ENCODE peak calls at places on chromosomes 16 and 17, in nine cellular contexts. X is fibroblast of lung; F is mucosa of descending colon; R is CD4-positive, alpha-beta T cell; S is lower lobe of right lung; W is ovary; P is left ventricle myocardium inferior; Y is retinal pigment epithelial cell; E is LNCaP clone FGC. U is an unnamed sample.

GRCh38 chr17:75945202-75945601 is 4.4 kb upstream of the FBF1 start:
- DNase-seq in X (no peak), F (no peak), W (no peak), Y (no peak), R (no peak), P (no peak), S (no peak), E (no peak), U (no peak)

GRCh38 chr17:31391496-31391949 is at the start of gene RAB11FIP4:
- DNase-seq in Y (no peak), F (no peak), E (no peak), R (no peak), S (no peak), X (peak), W (no peak), P (no peak), U (no peak)

GRCh38 chr17:14198013-14198412 is 38.6 kb downstream of the CDRT15 start:
- DNase-seq in P (peak), W (no peak), X (no peak), E (no peak), F (no peak), R (no peak), S (peak), Y (no peak), U (no peak)

GRCh38 chr17:50059759-50060273 is 3.9 kb downstream of the ITGA3 start:
- DNase-seq in E (no peak), X (peak), P (no peak), R (no peak), W (peak), F (peak), S (no peak), Y (no peak), U (no peak)

GRCh38 chr16:5706206-5706605 is 608.6 kb upstream of the EEF2KMT start:
- DNase-seq in F (no peak), P (no peak), X (no peak), R (no peak), W (no peak), Y (no peak), S (no peak), E (no peak), U (no peak)

GRCh38 chr16:57725976-57726375 is 9.6 kb upstream of the KATNB1 start:
- DNase-seq in E (no peak), S (no peak), W (no peak), P (no peak), X (no peak), R (no peak), Y (no peak), F (no peak), U (no peak)

GRCh38 chr17:69761011-69761410 is 314.0 kb upstream of the KCNJ16 start:
- DNase-seq in X (no peak), R (no peak), P (no peak), Y (no peak), F (no peak), E (no peak), W (no peak), S (no peak), U (no peak)

GRCh38 chr16:84450176-84450865 is 54.1 kb downstream of the MEAK7 start:
- DNase-seq in P (no peak), Y (no peak), E (no peak), W (no peak), F (no peak), R (no peak), X (no peak), S (peak), U (no peak)

GRCh38 chr17:1090454-1091189 is 89.2 kb downstream of the ABR start:
- DNase-seq in E (no peak), P (no peak), Y (no peak), F (no peak), X (no peak), R (no peak), W (no peak), S (peak), U (peak)

DNA sequence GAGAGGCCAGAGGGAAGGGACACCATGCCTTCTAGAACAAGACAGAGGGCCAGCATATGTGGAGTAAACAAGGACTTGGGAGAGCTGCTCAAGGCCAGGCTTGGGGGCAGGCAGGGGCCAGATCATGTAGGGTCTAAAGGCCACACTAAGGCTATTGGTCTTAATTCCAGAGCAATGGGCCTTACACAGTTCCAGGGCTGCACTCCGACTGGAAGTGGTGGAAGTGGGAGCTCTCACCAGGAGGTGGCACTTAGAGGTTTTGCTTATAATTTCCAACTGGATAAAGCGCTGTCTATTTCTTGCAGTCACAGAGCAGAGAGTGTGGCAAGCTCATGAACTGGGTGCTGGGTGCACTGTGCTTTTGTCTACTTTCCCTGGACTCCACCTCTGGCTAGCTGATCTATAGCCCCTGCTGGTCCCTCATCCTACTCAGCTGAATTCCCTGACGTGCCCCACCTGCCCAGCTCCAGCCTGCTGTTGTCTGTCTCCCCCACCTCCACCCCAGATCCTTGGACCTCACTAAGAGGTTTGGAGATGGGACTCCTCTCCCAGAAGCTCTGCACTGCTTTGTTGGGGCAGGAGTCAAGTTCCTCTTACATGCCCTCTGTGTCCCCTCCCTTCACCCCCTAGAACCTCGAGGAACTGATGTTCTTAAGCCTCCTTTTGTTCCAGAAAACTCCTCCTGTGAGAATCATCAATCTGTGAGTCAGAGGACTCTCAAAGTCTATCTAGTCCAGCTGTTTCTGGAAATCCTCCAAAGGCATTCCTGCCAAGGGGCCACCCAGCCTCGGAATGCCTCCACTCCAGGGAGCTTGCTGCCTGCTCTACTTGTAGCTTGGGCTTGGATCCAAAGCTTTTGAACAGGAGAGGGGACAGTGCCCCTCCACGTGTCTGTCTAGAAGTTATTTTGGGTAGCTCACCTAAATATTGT is 48.1 kb upstream of the KSR1 start:
- DNase-seq in E (no peak), P (no peak), S (no peak), F (no peak), X (peak), R (no peak), W (no peak), Y (no peak), U (peak)
- TF ChIP-seq CTCF in E (no peak), P (no peak), S (no peak), F (no peak), X (no peak), R (no peak), W (no peak), Y (no peak), U (no peak)

DNA sequence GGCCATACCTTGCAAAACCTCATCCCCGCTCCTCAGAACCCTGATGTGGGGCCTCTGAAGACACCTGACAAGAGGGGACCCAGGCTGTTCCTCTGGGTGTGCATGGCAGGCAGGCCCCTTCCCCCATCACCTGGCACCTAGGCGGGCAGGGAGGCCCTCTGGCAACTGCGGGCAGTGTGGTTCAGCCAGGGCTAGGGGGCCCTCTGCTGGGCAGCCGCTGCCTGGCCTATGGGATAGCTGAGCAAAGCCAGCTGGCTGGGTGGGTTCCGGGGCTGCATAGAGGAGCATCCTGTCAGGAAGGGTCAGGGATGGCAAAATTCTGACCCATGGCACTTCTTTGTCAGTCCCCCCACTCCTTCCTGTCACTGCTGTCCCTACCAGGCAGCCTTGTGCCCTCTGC is 228.7 kb upstream of the ASIC2 start:
- DNase-seq in Y (no peak), W (no peak), P (no peak), X (no peak), F (no peak), R (no peak), S (no peak), E (no peak), U (no peak)
- TF ChIP-seq CTCF in Y (peak), W (no peak), P (peak), X (no peak), F (no peak), R (no peak), S (peak), E (peak), U (peak)

GRCh38 chr17:8222380-8222629 is 11.9 kb upstream of the AURKB start:
- DNase-seq in Y (no peak), W (no peak), E (no peak), F (no peak), S (no peak), X (no peak), P (no peak), R (no peak), U (peak)

GRCh38 chr17:8221663-8222379 is 11.4 kb upstream of the AURKB start:
- DNase-seq in F (peak), X (peak), E (peak), P (peak), W (peak), S (peak), Y (no peak), R (peak), U (peak)

GRCh38 chr17:8224891-8225812 is 14.8 kb upstream of the AURKB start:
- DNase-seq in E (no peak), X (no peak), W (no peak), P (no peak), F (no peak), Y (no peak), R (no peak), S (no peak), U (no peak)

GRCh38 chr17:8222630-8223355 is 12.4 kb upstream of the AURKB start:
- DNase-seq in S (peak), E (peak), P (peak), X (peak), F (peak), W (peak), Y (no peak), R (peak), U (peak)

GRCh38 chr17:8223356-8224063 is 13.1 kb upstream of the AURKB start:
- DNase-seq in F (peak), Y (no peak), P (peak), R (peak), X (peak), W (peak), E (no peak), S (peak), U (no peak)
- TF ChIP-seq CTCF in F (no peak), Y (peak), P (peak), R (no peak), X (no peak), W (no peak), E (peak), S (no peak), U (peak)

GRCh38 chr17:45812102-45812501 is 28.0 kb downstream of the CRHR1 start:
- DNase-seq in E (peak), S (no peak), W (no peak), F (no peak), P (no peak), X (peak), Y (no peak), R (no peak), U (no peak)
- TF ChIP-seq CTCF in E (peak), S (no peak), W (no peak), F (no peak), P (peak), X (no peak), Y (peak), R (no peak), U (no peak)

DNA sequence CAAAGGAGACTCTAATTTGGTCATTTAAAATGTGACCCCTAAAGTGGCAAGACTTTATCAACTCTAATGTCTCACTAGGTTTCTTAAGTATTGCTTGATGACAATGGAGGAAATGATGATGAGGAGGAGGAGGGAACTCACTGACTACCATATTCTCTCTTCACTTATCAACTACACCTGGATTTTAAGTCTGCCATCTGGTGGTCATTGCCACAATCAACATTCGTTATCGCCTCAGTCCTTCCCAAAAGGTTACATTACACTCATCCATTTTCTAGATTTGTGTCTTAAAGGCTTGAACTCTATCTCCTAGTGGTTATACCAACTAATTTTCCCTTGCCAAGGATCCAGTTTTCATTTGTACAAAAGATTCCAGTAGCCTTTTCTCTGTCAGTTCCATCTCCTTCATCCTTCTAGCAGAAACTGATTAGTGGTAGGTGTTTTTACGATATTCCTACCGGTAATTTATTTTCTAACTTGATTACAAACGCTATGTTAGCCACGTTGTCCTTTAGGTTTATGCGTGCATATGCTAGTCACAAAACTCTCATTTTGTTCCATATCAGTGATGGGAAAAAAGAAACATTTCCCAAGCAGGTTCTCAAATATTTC is 114.6 kb upstream of the NOG start:
- DNase-seq in P (no peak), W (no peak), E (peak), S (no peak), Y (peak), X (peak), F (no peak), R (no peak), U (no peak)
- TF ChIP-seq CTCF in P (peak), W (no peak), E (peak), S (peak), Y (peak), X (peak), F (no peak), R (peak), U (peak)

GRCh38 chr17:67148352-67148751 is 96.6 kb downstream of the HELZ start:
- DNase-seq in X (no peak), P (no peak), E (no peak), F (no peak), R (no peak), W (no peak), S (no peak), Y (no peak), U (no peak)
- TF ChIP-seq CTCF in X (no peak), P (no peak), E (no peak), F (no peak), R (no peak), W (no peak), S (no peak), Y (no peak), U (no peak)

DNA sequence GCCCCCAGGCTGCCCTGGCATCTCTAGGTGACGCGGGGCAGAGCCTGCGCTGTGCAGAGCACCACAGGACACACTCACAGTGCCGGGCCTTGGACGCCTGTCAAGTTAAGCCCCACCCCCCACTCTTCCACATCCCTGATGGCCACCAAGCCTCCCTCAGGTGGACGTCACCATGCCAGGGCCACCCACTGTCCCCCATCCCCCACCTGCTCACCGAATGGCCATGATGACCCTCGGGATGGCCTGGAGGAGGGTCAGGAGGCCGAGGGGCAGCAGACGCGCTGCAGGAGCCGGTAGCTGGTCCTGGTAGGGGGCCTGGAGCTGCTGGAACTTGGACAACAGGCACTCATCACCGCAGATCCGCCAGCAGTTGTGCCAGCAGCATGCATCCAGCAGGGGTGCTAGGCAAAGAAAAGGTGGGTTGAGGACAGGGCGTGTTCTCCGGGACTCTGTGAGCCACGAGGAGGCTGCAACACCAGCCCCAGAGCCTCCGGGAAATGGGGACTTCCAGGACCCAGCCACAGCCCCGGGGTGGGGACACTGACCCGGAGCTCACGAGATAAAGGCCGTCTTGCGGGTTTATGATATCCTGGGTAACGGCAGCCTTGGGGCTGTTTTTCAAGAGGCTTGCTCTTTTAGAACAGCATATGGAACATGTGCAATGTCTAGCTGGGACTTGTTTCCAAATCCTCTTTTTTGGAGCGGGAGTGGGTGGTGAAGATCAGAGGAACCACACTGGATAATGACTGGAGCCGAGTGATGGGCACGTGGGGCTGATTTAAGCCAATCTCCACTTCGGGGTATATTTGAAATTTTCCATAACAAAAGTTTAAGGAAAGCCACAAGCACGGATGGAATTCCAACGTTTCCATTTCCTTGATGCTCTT is 11.4 kb downstream of the C16orf95 start:
- DNase-seq in S (no peak), X (peak), Y (no peak), R (no peak), P (no peak), E (no peak), W (no peak), F (no peak), U (no peak)
- TF ChIP-seq CTCF in S (no peak), X (no peak), Y (no peak), R (no peak), P (no peak), E (no peak), W (no peak), F (no peak), U (no peak)

GRCh38 chr17:80294653-80295052 is 34.0 kb downstream of the RNF213 start:
- DNase-seq in P (no peak), W (no peak), E (no peak), R (no peak), F (peak), S (peak), Y (no peak), X (no peak), U (no peak)

GRCh38 chr17:80291691-80292487 is 31.2 kb downstream of the RNF213 start:
- DNase-seq in S (peak), Y (no peak), F (no peak), P (peak), E (no peak), X (no peak), W (no peak), R (no peak), U (no peak)

GRCh38 chr17:80291260-80291659 is 30.6 kb downstream of the RNF213 start:
- DNase-seq in E (no peak), X (no peak), Y (no peak), F (no peak), S (no peak), P (peak), R (no peak), W (no peak), U (no peak)

GRCh38 chr17:80294210-80294609 is 33.6 kb downstream of the RNF213 start:
- DNase-seq in X (no peak), E (no peak), F (peak), P (no peak), W (no peak), R (no peak), Y (no peak), S (peak), U (no peak)

DNA sequence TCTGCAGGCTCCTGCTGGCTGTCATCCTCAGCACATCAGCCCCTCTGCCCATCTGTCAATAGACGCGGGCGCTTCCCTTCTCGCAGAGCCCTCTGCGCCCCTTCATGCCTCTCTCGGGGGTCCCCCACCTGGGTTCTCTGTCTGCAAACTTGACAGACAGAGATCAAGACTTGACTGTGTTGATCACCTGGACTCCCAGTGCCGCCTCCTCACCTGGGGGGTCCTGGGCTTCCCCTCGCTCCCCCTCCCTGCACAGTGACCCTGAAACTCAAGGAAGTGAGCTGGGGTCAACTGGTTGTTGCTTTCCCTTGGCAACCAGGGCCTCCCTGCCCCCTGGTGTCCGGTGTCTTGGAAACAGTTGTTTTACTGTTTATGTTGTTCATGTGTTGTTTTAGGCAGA is 31.9 kb downstream of the RNF213 start:
- DNase-seq in R (no peak), Y (no peak), P (no peak), E (no peak), W (no peak), X (no peak), F (no peak), S (peak), U (no peak)
- TF ChIP-seq CTCF in R (no peak), Y (peak), P (no peak), E (no peak), W (no peak), X (no peak), F (no peak), S (no peak), U (no peak)

GRCh38 chr17:74380086-74380958 is 13.0 kb downstream of the GPR142 start:
- DNase-seq in P (no peak), E (no peak), Y (no peak), W (no peak), S (no peak), X (no peak), R (no peak), F (peak), U (no peak)
- TF ChIP-seq CTCF in P (no peak), E (no peak), Y (no peak), W (no peak), S (no peak), X (no peak), R (no peak), F (no peak), U (peak)

DNA sequence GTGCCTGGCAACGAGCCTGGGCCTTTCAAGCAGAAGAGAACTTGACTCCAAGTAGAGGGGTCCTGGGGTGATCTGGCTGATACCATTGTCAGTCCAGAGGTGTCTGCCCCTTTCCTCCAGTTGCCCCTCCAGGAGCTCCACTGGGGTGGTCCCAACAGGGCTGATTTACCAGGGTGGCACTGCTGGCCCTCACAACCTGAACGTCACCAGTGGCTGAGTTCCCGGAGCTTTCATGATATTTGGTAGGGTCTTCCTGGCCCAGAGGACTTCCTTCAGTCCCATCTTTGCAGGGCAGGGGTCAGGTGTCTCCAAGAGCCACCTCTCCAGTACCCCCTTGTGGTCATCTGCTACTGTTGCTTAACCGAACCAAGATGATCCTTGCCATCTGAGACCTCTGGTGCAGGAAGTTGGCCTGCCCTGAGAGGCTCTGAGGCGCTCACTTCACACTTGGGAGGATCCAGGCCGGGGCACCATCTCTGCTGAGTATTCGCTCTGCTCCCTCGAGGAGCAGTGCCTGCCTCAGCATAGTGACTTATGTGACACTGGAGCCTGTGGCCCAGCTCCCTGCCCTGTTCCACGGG is 3.5 kb downstream of the LIMD2 start:
- DNase-seq in F (no peak), R (peak), X (peak), Y (no peak), P (no peak), W (no peak), E (no peak), S (no peak), U (no peak)
- TF ChIP-seq CTCF in F (no peak), R (peak), X (peak), Y (peak), P (peak), W (no peak), E (peak), S (peak), U (peak)